ENCODE peak calls at places on chromosomes 1 and 21, in four cellular contexts. One of them, this sample, is unnamed.

GRCh38 chr1:235327559-235328270 is at the start of gene ARID4B:
- DNase-seq in mammary epithelial cell: no peak
- DNase-seq in OCI-LY7: no peak
- DNase-seq in endothelial cell of umbilical vein: no peak
- DNase-seq in this sample: peak

GRCh38 chr1:3066250-3066711 is 2.7 kb upstream of the PRDM16 start:
- DNase-seq in mammary epithelial cell: no peak
- DNase-seq in endothelial cell of umbilical vein: no peak
- DNase-seq in OCI-LY7: no peak
- DNase-seq in this sample: peak

GRCh38 chr1:76866566-76866965 is 714 bp upstream of the ST6GALNAC5 start:
- DNase-seq in endothelial cell of umbilical vein: no peak
- DNase-seq in mammary epithelial cell: no peak
- DNase-seq in OCI-LY7: no peak
- DNase-seq in this sample: no peak

GRCh38 chr1:66132324-66132723 is 339.6 kb downstream of the PDE4B start:
- DNase-seq in mammary epithelial cell: no peak
- DNase-seq in endothelial cell of umbilical vein: no peak
- DNase-seq in OCI-LY7: no peak
- DNase-seq in this sample: no peak

GRCh38 chr1:236819856-236820255 is 24.8 kb downstream of the MTR start:
- DNase-seq in mammary epithelial cell: no peak
- DNase-seq in endothelial cell of umbilical vein: no peak
- DNase-seq in OCI-LY7: peak
- DNase-seq in this sample: no peak

GRCh38 chr1:156420209-156421061 is 51.4 kb downstream of the RHBG start:
- DNase-seq in OCI-LY7: no peak
- DNase-seq in endothelial cell of umbilical vein: no peak
- DNase-seq in mammary epithelial cell: no peak
- DNase-seq in this sample: no peak

GRCh38 chr1:173715538-173715844 is 710 bp downstream of the KLHL20 start:
- DNase-seq in OCI-LY7: no peak
- DNase-seq in endothelial cell of umbilical vein: no peak
- DNase-seq in mammary epithelial cell: no peak
- DNase-seq in this sample: no peak

GRCh38 chr21:29238967-29239289 is 59.8 kb upstream of the BACH1 start:
- DNase-seq in OCI-LY7: no peak
- DNase-seq in endothelial cell of umbilical vein: no peak
- DNase-seq in mammary epithelial cell: no peak
- DNase-seq in this sample: no peak

GRCh38 chr1:221865808-221866207 is 123.9 kb upstream of the DUSP10 start:
- DNase-seq in mammary epithelial cell: peak
- DNase-seq in endothelial cell of umbilical vein: no peak
- DNase-seq in OCI-LY7: no peak
- DNase-seq in this sample: no peak

GRCh38 chr1:221149676-221150075 is 270.4 kb downstream of the HLX start:
- DNase-seq in OCI-LY7: no peak
- DNase-seq in mammary epithelial cell: no peak
- DNase-seq in endothelial cell of umbilical vein: no peak
- DNase-seq in this sample: no peak

GRCh38 chr1:12595839-12596821 is 21.9 kb downstream of the DHRS3 start:
- DNase-seq in OCI-LY7: no peak
- DNase-seq in endothelial cell of umbilical vein: peak
- DNase-seq in mammary epithelial cell: peak
- DNase-seq in this sample: peak
- H3K4me3 ChIP-seq in OCI-LY7: no peak
- H3K4me3 ChIP-seq in endothelial cell of umbilical vein: no peak
- H3K4me3 ChIP-seq in mammary epithelial cell: peak
- H3K4me3 ChIP-seq in this sample: peak

DNA sequence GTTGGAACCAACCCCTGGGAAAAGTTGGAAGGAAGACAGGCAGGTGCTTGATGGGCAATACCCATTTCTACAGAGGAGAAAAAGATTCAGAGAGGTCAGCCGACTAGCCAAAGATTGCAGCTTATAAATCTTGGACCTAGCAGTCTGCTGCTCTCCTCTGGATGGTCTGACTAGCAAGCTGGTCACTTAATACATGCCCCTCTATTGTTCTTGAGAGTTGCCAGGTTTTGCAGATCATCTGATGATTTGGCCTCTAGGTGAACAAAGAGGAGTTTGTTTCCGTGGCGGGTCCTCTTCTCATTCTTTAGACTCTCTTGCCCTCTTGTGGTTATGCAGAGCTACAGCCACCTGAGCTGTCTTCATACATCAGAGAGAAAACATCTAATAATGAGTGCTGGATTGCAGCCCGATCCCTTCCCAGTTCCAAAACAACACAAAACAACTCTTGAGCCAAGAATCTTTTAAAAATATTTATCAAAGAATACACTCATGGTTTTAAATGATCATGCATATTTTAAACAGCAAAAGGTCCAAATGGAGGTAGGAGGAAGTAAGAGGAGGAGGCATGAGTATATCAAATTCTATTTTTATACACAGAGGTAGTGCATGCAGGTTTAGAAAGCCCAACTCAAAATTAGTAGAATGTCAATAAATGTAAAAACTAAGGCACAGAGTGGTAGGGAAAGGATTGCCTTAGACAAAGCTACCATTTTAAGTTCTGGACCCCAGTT is 115.7 kb downstream of the SLC30A10 start:
- DNase-seq in OCI-LY7: peak
- DNase-seq in endothelial cell of umbilical vein: peak
- DNase-seq in mammary epithelial cell: peak
- DNase-seq in this sample: peak
- H3K4me2 ChIP-seq in OCI-LY7: no peak
- H3K4me2 ChIP-seq in endothelial cell of umbilical vein: no peak
- H3K4me2 ChIP-seq in mammary epithelial cell: no peak
- H3K4me2 ChIP-seq in this sample: no peak

GRCh38 chr1:199529324-199529723 is 498.2 kb upstream of the NR5A2 start:
- DNase-seq in endothelial cell of umbilical vein: no peak
- DNase-seq in mammary epithelial cell: no peak
- DNase-seq in OCI-LY7: no peak
- DNase-seq in this sample: no peak
- H3K4me3 ChIP-seq in endothelial cell of umbilical vein: no peak
- H3K4me3 ChIP-seq in mammary epithelial cell: no peak
- H3K4me3 ChIP-seq in OCI-LY7: no peak
- H3K4me3 ChIP-seq in this sample: no peak

GRCh38 chr1:161197560-161198205 is 1.2 kb downstream of the ADAMTS4 start:
- DNase-seq in OCI-LY7: no peak
- DNase-seq in mammary epithelial cell: no peak
- DNase-seq in endothelial cell of umbilical vein: no peak
- DNase-seq in this sample: no peak
- H3K4me2 ChIP-seq in OCI-LY7: no peak
- H3K4me2 ChIP-seq in mammary epithelial cell: peak
- H3K4me2 ChIP-seq in endothelial cell of umbilical vein: peak
- H3K4me2 ChIP-seq in this sample: peak

GRCh38 chr1:220092694-220093093 is 1.2 kb upstream of the IARS2 start:
- DNase-seq in endothelial cell of umbilical vein: no peak
- DNase-seq in OCI-LY7: no peak
- DNase-seq in mammary epithelial cell: no peak
- DNase-seq in this sample: no peak

GRCh38 chr1:220094016-220094911 is at the start of gene IARS2:
- DNase-seq in mammary epithelial cell: peak
- DNase-seq in OCI-LY7: peak
- DNase-seq in endothelial cell of umbilical vein: peak
- DNase-seq in this sample: peak

GRCh38 chr1:220089650-220090556 is at the start of gene BPNT1:
- DNase-seq in OCI-LY7: peak
- DNase-seq in mammary epithelial cell: peak
- DNase-seq in endothelial cell of umbilical vein: peak
- DNase-seq in this sample: peak

DNA sequence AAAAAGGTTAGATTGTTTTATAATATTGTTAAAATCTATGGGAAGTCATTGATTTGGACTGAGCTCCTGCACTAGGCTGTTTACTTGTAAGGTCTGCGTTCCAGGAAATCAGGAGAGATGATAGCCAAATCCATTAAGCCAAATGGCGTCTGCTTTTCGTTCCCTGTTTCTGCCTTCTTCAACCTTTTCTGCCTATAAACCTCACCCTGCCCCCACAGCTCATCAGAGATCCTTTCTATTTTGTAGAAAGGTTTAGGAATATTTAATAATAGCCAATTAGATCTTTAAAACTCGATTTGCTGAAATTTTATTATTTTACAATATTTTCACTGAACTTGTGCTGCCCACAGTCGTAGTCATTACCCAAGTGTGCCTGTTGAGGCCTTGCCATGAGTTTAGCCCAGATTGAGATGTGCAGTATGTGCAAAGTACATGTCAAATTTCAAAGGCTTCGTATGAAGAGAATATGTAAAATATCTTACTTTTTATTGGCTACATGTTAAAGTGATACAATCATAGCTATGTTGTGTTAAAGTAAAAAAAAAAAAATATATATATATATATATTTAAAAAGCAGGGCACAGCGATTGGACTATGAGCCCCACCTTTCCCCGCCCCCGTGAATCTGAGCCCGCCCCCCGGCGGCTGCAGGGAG is 444 bp upstream of the IARS2 start:
- DNase-seq in OCI-LY7: no peak
- DNase-seq in endothelial cell of umbilical vein: no peak
- DNase-seq in mammary epithelial cell: no peak
- DNase-seq in this sample: no peak
- H3K4me3 ChIP-seq in OCI-LY7: peak
- H3K4me3 ChIP-seq in endothelial cell of umbilical vein: no peak
- H3K4me3 ChIP-seq in mammary epithelial cell: no peak
- H3K4me3 ChIP-seq in this sample: no peak

DNA sequence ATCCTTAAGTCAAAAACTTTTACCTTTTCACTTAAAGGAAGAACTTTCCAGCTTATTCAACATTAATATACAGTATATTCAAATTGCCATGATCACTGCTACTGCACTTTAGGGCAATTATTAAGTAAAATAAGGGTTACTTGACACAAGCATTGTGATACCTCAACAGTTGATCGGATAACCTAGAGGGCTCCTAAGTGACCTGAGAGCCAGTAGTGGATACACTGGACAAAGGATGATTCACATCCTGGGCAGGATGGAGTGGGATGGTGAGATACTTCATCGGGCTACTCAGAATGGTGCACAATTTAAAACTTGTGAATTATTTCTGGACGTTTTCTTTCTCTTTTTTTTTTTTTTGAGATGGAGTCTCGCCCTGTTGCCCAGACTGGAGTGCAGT is 54.5 kb upstream of the PPM1J start:
- DNase-seq in OCI-LY7: no peak
- DNase-seq in mammary epithelial cell: peak
- DNase-seq in endothelial cell of umbilical vein: peak
- DNase-seq in this sample: no peak
- H3K4me2 ChIP-seq in OCI-LY7: no peak
- H3K4me2 ChIP-seq in mammary epithelial cell: no peak
- H3K4me2 ChIP-seq in endothelial cell of umbilical vein: no peak
- H3K4me2 ChIP-seq in this sample: no peak

DNA sequence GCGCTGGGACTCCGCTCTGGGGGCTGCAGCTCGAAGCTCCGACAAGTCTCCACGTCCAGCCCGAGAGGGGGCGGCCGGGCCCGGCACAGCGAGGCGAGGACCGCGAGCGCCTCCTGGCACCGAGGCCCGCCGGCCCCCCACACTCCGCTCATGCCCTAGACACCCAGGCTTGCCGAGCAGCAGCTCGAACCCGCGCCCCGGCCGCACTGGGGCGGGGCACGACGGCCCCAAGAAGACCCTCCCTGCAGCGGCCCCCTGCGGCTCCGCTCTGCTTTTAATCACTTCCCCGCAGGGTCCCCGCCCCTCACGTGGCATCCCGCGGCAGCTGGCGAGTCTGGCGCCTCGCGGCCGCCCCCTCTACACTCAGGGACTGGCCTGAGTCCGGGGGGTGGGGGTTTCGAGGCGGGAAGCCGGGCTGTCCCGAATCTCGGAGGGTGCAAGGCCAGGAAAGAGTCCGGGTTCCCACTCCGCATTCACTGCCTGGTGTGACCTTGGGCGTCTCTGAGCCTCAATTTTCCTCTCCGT is at the start of gene SYT6:
- DNase-seq in OCI-LY7: no peak
- DNase-seq in mammary epithelial cell: no peak
- DNase-seq in endothelial cell of umbilical vein: no peak
- DNase-seq in this sample: no peak
- H3K4me3 ChIP-seq in OCI-LY7: no peak
- H3K4me3 ChIP-seq in mammary epithelial cell: no peak
- H3K4me3 ChIP-seq in endothelial cell of umbilical vein: no peak
- H3K4me3 ChIP-seq in this sample: no peak

This sample was measured in PC-9.